ENCODE peak calls at places on chromosomes 11 and 22, in ten cellular contexts. X is foreskin fibroblast, R is A549, F is cardiac muscle cell, K is cardiac fibroblast, V is lower leg skin, H is brain microvascular endothelial cell, P is fibroblast of pulmonary artery, Q is bronchial epithelial cell, T is GM06990. O is an unnamed sample.

GRCh38 chr11:29801561-29801960 is 215.3 kb downstream of the KCNA4 start:
- DNase-seq in P (peak; percentile 29), V (no peak), R (no peak), F (peak; percentile 13), K (peak; percentile 22), Q (no peak), X (no peak), H (no peak), T (no peak), O (no peak)

GRCh38 chr11:120021978-120022377 is 115.9 kb downstream of the TRIM29 start:
- DNase-seq in F (no peak), R (no peak), T (no peak), P (no peak), H (no peak), Q (no peak), X (no peak), K (no peak), V (no peak), O (no peak)

GRCh38 chr22:30117256-30117655 is 37.0 kb downstream of the HORMAD2 start:
- DNase-seq in V (no peak), X (no peak), F (no peak), R (no peak), H (no peak), Q (no peak), K (no peak), P (no peak), T (no peak), O (no peak)

GRCh38 chr11:118521892-118522311 is 5.4 kb upstream of the TTC36 start:
- DNase-seq in H (no peak), T (peak; percentile 33), F (peak; percentile 25), P (peak; percentile 4), X (no peak), Q (no peak), K (peak; percentile 14), R (no peak), V (no peak), O (peak; percentile 68)

GRCh38 chr22:34414467-34415440 is 494.5 kb upstream of the LARGE1 start:
- DNase-seq in V (no peak), X (no peak), H (no peak), T (peak; percentile 20), K (peak; percentile 0), Q (peak; percentile 61), F (peak; percentile 1), R (peak; percentile 66), P (peak; percentile 1), O (peak; percentile 88)

GRCh38 chr11:55895216-55895615 is 12.1 kb downstream of the TRIM51 start:
- DNase-seq in F (no peak), P (no peak), H (no peak), T (no peak), K (no peak), V (no peak), Q (no peak), R (no peak), X (no peak), O (no peak)

GRCh38 chr11:60788401-60789110 is 3.4 kb downstream of the MS4A10 start:
- DNase-seq in X (no peak), V (no peak), H (no peak), P (peak; percentile 54), F (peak; percentile 30), K (peak; percentile 54), T (no peak), Q (no peak), R (no peak), O (no peak)

GRCh38 chr11:32817181-32817842 is 12.4 kb upstream of the PRRG4 start:
- DNase-seq in V (no peak), Q (peak; percentile 59), K (no peak), P (no peak), X (no peak), R (no peak), F (no peak), T (no peak), H (no peak), O (no peak)

GRCh38 chr11:73218106-73218829 is at the start of gene P2RY2:
- DNase-seq in P (peak; percentile 24), Q (peak; percentile 40), K (peak; percentile 27), V (peak; percentile 92), T (peak; percentile 46), F (peak; percentile 31), H (no peak), X (peak; percentile 50), R (peak; percentile 72), O (peak; percentile 32)

GRCh38 chr11:1553808-1554594 is 18.1 kb downstream of the DUSP8 start:
- DNase-seq in V (no peak), H (no peak), T (no peak), K (no peak), Q (no peak), X (no peak), P (no peak), R (no peak), F (no peak), O (no peak)

GRCh38 chr11:96197801-96198465 is 145.1 kb downstream of the MAML2 start:
- DNase-seq in F (no peak), K (no peak), P (no peak), R (no peak), X (no peak), V (no peak), T (peak; percentile 39), Q (no peak), H (no peak), O (peak; percentile 69)

GRCh38 chr11:66489636-66490035 is 9.4 kb downstream of the DPP3 start:
- DNase-seq in F (no peak), P (no peak), Q (no peak), X (no peak), V (no peak), R (no peak), H (no peak), K (no peak), T (no peak), O (no peak)

GRCh38 chr11:73383249-73384126 is 7.3 kb downstream of the RELT start:
- DNase-seq in K (peak; percentile 30), H (no peak), X (peak; percentile 44), R (no peak), V (no peak), T (no peak), P (peak; percentile 52), Q (peak; percentile 24), F (peak; percentile 33), O (peak; percentile 54)

DNA sequence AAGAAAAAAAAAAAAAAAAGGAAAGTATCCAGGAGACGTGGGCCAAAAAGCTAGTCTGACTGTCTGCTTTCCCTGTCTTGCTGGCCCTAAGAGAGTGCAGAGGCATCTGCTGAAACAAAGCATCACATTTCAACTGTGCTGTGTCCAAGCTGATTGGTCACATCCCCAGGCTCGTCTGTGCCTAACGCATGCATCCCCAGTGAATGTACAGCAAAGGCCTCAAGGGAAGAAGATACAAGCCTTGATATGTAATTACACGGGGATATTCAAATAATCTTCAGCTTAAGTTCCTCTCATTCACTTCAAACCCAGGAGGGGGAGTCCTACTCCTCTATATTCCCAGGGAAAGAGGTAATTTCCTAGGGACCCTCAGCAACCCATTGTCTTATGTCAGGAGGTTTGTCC is 5.4 kb upstream of the SORL1 start:
- DNase-seq in X (peak; percentile 48), Q (no peak), K (no peak), P (peak; percentile 17), V (no peak), H (no peak), R (no peak), F (peak; percentile 19), T (no peak), O (peak; percentile 64)
- TF ChIP-seq CTCF in X (no peak), Q (no peak), K (no peak), P (peak; percentile 13), V (no peak), H (peak; percentile 22), R (peak; percentile 21), F (peak; percentile 23), T (no peak), O (peak; percentile 3)

DNA sequence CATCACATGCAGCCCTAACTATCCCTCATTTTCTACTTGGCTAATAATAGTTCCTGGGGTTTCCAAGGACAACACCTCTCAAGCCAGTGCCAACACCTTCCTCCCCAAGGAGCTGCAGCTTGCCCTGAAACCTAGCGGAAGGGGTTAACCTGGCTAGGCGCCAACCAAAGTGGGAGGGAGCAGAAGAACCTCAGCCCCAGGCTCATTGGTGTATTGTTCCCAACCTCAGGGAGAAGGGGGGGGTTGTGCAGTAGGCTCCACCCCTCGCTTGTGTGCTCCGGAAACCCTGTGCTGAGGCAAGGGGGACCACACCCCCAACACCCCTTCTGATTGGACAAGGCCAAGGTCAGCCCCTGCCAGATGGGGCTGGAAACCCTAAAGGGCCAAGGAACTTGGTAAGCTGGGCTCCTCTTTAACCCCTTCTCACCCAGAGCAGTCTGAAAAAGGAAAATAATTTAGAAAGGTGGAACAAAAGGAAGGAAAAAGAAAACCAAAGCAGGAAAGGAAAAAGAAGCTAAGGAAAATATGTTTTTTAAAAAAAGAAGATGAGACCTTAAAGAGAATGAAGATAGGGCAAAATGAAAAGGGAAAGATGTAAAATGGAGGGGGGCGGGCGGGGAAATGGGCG is 2.5 kb downstream of the MTA2 start:
- DNase-seq in P (peak; percentile 100), K (peak; percentile 100), Q (peak; percentile 95), T (peak; percentile 89), R (peak; percentile 99), F (peak; percentile 100), V (peak; percentile 99), X (peak; percentile 99), H (peak; percentile 99), O (peak; percentile 99)
- H3K4me3 ChIP-seq in P (peak overlapping the region; percentile 92), K (peak overlapping the region; percentile 95), Q (peak overlapping the region; percentile 91), T (peak overlapping the region; percentile 93), R (peak overlapping the region; percentile 92), F (peak overlapping the region; percentile 72), V (no peak overlapping the region), X (peak overlapping the region; percentile 93), H (peak overlapping the region; percentile 93), O (peak overlapping the region; percentile 79)

GRCh38 chr11:64381350-64381749 is 22.4 kb downstream of the RPS6KA4 start:
- DNase-seq in P (no peak), H (no peak), X (no peak), F (no peak), R (no peak), T (no peak), V (no peak), Q (no peak), K (no peak), O (no peak)
- TF ChIP-seq CTCF in P (no peak), H (no peak), X (no peak), F (no peak), R (no peak), T (no peak), V (no peak), Q (no peak), K (no peak), O (no peak)

DNA sequence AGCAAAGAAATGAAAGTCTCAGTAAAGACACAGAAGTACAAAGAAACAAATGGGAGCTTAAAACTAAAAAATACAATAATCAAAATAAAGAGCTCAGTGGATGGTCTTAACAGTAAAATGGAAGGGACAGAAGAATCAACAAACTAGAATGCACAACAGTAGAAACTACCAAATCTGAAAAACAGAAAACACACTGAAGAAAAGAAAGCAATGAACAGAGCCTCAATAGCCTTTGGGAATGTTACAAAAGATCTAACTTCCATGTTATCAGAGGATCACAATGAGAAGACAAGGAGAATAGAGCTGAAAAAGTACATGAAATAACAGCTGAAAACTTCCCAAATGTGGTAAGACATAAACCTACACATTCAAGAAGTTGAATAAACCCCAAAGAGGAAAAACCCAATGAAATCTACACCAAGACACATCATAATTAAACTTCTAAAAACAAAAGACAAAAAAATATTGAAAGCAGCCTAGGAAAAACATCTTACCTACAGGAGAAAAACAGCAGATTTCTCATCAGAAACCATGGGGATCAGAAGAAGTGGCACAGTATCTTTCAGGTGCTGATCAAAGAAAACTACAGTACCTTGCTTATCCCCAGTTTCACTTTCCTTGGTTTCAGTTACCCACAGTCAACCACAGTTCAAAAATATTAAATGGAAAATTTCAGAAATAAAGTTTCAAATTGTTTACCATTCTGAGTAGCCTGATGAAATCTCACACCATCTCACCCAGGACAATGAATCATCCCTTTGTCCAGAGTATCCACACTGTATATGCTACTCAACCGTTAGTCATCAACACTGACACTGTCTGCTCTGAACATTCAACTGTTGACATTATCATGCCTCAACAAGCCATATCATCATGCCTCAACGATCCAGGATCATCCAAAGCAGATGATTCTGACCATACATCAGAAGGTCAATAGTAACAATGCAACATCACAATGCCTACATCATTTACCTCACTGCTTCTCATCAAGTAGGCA is 22.2 kb downstream of the RRAS2 start:
- DNase-seq in Q (peak; percentile 100), F (peak; percentile 71), V (no peak), X (peak; percentile 85), R (peak; percentile 85), T (no peak), P (peak; percentile 76), H (peak; percentile 98), K (peak; percentile 46), O (no peak)
- H3K4me3 ChIP-seq in Q (peak overlapping the region; percentile 27), F (no peak overlapping the region), V (no peak overlapping the region), X (no peak overlapping the region), R (no peak overlapping the region), T (no peak overlapping the region), P (no peak overlapping the region), H (peak overlapping the region; percentile 12), K (no peak overlapping the region), O (no peak overlapping the region)